ENCODE peak calls at places on chromosomes 13 and 19, in six cellular contexts. U is hepatocyte, K is type B pancreatic cell, Z is tibial nerve, Y is progenitor cell of endocrine pancreas, I is dorsolateral prefrontal cortex. M is an unnamed sample.

GRCh38 chr13:71632721-71633120 is 234.3 kb downstream of the DACH1 start:
- DNase-seq in U (no peak), K (no peak), Z (no peak), Y (no peak), I (no peak), M (no peak)

GRCh38 chr19:54551950-54552912 is 21.4 kb upstream of the LILRA2 start:
- DNase-seq in U (no peak), K (no peak), Z (peak), Y (no peak), I (no peak), M (peak)

GRCh38 chr13:100454876-100455275 is 133.7 kb downstream of the GGACT start:
- DNase-seq in U (no peak), K (no peak), Z (no peak), Y (no peak), I (no peak), M (no peak)

GRCh38 chr13:35888327-35888940 is 242.7 kb downstream of the DCLK1 start:
- DNase-seq in U (peak), K (no peak), Z (no peak), Y (no peak), I (no peak), M (no peak)

GRCh38 chr19:33971073-33971472 is 174.4 kb downstream of the KCTD15 start:
- DNase-seq in U (no peak), K (no peak), Z (no peak), Y (no peak), I (no peak), M (no peak)

GRCh38 chr13:77034883-77035282 is 7.9 kb upstream of the FBXL3 start:
- DNase-seq in U (no peak), K (no peak), Z (no peak), Y (no peak), I (no peak), M (no peak)

GRCh38 chr19:41903161-41903953 is 20.4 kb downstream of the ARHGEF1 start:
- DNase-seq in U (no peak), K (no peak), Z (no peak), Y (no peak), I (no peak), M (no peak)

GRCh38 chr13:110869805-110870706 is 44.8 kb downstream of the ANKRD10 start:
- DNase-seq in U (peak), K (peak), Z (peak), Y (no peak), I (peak), M (peak)

GRCh38 chr13:45333251-45333972 is 7.6 kb downstream of the TPT1 start:
- DNase-seq in U (no peak), K (no peak), Z (no peak), Y (no peak), I (no peak), M (no peak)

GRCh38 chr13:88857256-88857655 is 1186.1 kb downstream of the SLITRK5 start:
- DNase-seq in U (no peak), K (no peak), Z (no peak), Y (no peak), I (no peak), M (no peak)

GRCh38 chr19:46271488-46272197 is 25.2 kb upstream of the HIF3A start:
- DNase-seq in U (peak), K (no peak), Z (no peak), Y (no peak), I (no peak), M (no peak)

GRCh38 chr19:35903550-35904179 is 1.3 kb downstream of the HCST start:
- DNase-seq in U (peak), K (no peak), Z (peak), Y (no peak), I (peak), M (peak)

GRCh38 chr13:100230813-100231575 is 142.1 kb downstream of the PCCA start:
- DNase-seq in U (no peak), K (no peak), Z (no peak), Y (no peak), I (no peak), M (no peak)

GRCh38 chr19:10550336-10550735 is 6.6 kb downstream of the ATG4D start:
- DNase-seq in U (no peak), K (no peak), Z (no peak), Y (no peak), I (no peak), M (no peak)

GRCh38 chr19:54133312-54133956 is 4.1 kb upstream of the CNOT3 start:
- DNase-seq in U (peak), K (no peak), Z (no peak), Y (peak), I (no peak), M (no peak)

GRCh38 chr13:83620535-83621220 is 261.6 kb downstream of the SLITRK1 start:
- DNase-seq in U (no peak), K (no peak), Z (no peak), Y (no peak), I (no peak), M (no peak)

GRCh38 chr19:55467236-55468053 is 2.9 kb upstream of the C19orf85 start:
- DNase-seq in U (peak), K (peak), Z (peak), Y (peak), I (no peak), M (no peak)

GRCh38 chr13:113851826-113852535 is 11.9 kb downstream of the GAS6 start:
- DNase-seq in U (no peak), K (peak), Z (no peak), Y (no peak), I (no peak), M (no peak)

GRCh38 chr13:98576215-98576945 is 527 bp downstream of the STK24 start:
- DNase-seq in U (peak), K (peak), Z (peak), Y (peak), I (no peak), M (no peak)

GRCh38 chr13:43388282-43389034 is 365.1 kb downstream of the DNAJC15 start:
- DNase-seq in U (peak), K (no peak), Z (no peak), Y (no peak), I (no peak), M (no peak)

GRCh38 chr19:45351401-45351952 is 10.9 kb downstream of the KLC3 start:
- DNase-seq in U (no peak), K (no peak), Z (no peak), Y (no peak), I (no peak), M (no peak)

GRCh38 chr19:17996826-17997316 is 11.1 kb upstream of the ARRDC2 start:
- DNase-seq in U (peak), K (peak), Z (peak), Y (peak), I (peak), M (peak)

GRCh38 chr13:97005631-97006262 is 11.5 kb upstream of the OXGR1 start:
- DNase-seq in U (peak), K (no peak), Z (no peak), Y (no peak), I (no peak), M (no peak)

GRCh38 chr19:10044390-10044789 is 31.1 kb downstream of the RDH8 start:
- DNase-seq in U (no peak), K (no peak), Z (no peak), Y (no peak), I (no peak), M (no peak)

GRCh38 chr19:35790981-35791813 is 15.8 kb downstream of the ARHGAP33 start:
- DNase-seq in U (no peak), K (no peak), Z (no peak), Y (no peak), I (no peak), M (no peak)

GRCh38 chr13:32647926-32648325 is 61.7 kb downstream of the PDS5B start:
- DNase-seq in U (no peak), K (no peak), Z (no peak), Y (no peak), I (no peak), M (no peak)
- TF ChIP-seq CTCF in U (no peak), K (no peak), Z (no peak), Y (no peak), I (no peak), M (no peak)

GRCh38 chr19:8609210-8610040 is 1.1 kb downstream of the ADAMTS10 start:
- DNase-seq in U (peak), K (peak), Z (no peak), Y (peak), I (peak), M (no peak)
- TF ChIP-seq CTCF in U (peak), K (peak), Z (peak), Y (no peak), I (no peak), M (peak)

GRCh38 chr19:52601025-52601973 is 31.2 kb downstream of the ZNF701 start:
- DNase-seq in U (peak), K (peak), Z (peak), Y (peak), I (peak), M (peak)
- TF ChIP-seq CTCF in U (peak), K (peak), Z (peak), Y (peak), I (peak), M (peak)

DNA sequence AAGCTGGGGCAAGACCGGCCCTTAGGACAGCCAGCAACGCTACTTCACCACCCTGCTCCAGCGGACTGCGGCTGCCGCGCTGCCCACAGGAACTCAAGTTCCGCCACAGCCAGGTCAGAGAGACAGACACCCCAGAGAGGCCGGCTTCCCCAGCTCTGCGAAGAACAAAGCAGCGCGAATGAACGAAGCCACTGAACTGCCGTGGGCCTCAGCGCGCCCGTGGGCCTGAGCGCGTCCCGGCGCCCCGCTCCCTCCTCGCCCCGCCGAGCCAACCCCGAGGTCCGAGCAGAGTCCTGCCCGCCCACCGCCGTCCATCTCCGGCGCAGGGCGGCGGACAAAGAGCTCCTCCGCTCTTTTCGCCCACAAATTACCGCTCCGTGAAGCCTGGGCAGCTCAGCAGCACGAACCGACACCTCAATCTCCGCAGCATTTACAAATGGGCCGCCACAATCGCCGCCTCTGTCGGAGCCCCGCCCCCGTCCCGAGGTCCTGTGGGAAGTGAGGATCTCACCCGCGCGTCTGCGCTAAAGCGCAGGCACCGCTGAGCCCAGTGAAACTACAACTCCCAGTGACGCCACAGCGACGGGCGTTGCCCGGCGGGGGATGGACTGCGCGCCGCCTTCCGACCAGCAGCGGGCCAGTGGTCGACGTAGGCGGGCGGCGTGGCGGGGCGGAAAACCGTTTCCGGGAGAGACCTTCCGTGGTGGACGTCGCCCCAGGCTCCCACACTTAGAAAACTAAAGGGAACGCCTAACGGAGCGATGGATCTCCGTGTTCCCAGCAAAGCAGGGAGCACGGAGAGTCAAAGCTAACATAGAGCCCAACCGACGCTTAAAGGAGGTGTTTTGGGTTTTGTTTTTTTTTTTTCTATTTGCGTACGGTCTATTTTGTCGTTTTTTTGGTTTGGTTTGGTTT is 158.7 kb downstream of the RNF17 start:
- DNase-seq in U (peak), K (peak), Z (peak), Y (peak), I (peak), M (peak)
- TF ChIP-seq CTCF in U (peak), K (no peak), Z (no peak), Y (no peak), I (peak), M (peak)

DNA sequence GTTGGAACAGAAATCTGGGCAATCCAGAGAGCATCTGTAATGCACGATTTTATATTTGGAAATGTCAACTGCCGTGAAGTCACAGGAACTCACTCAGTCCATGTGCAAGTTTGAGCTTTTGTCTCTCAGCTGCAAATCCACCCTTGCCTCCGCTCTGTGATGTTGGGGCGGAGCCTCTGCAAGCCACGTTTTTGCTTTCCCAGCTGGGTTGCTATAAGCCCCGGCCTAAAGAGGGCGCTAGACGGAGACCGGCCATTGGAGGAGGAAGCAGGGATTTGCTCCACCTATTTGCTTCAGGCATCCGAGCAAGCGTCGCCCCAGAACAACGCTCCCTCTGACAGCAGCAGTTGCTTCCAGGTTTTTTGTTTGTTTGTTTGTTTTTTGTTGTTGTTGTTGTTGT is 56.2 kb downstream of the TRPM4 start:
- DNase-seq in U (no peak), K (no peak), Z (no peak), Y (no peak), I (no peak), M (no peak)
- TF ChIP-seq CTCF in U (no peak), K (peak), Z (no peak), Y (no peak), I (no peak), M (no peak)

GRCh38 chr19:6711605-6712004 is 8.8 kb downstream of the C3 start:
- DNase-seq in U (no peak), K (no peak), Z (no peak), Y (no peak), I (no peak), M (no peak)

GRCh38 chr19:6712231-6712630 is 8.2 kb downstream of the C3 start:
- DNase-seq in U (no peak), K (no peak), Z (no peak), Y (no peak), I (no peak), M (no peak)

GRCh38 chr19:6709549-6709948 is 10.9 kb downstream of the C3 start:
- DNase-seq in U (no peak), K (no peak), Z (no peak), Y (no peak), I (no peak), M (no peak)

GRCh38 chr19:6711078-6711361 is 9.4 kb downstream of the C3 start:
- DNase-seq in U (no peak), K (no peak), Z (no peak), Y (no peak), I (no peak), M (no peak)

GRCh38 chr19:6710273-6711077 is 10.0 kb downstream of the C3 start:
- DNase-seq in U (no peak), K (no peak), Z (no peak), Y (no peak), I (no peak), M (no peak)
- TF ChIP-seq CTCF in U (no peak), K (peak), Z (no peak), Y (peak), I (no peak), M (no peak)